ENCODE peak calls at places on chromosomes 2 and 18, in seven cellular contexts. S, H, T, F, Y, P and M are unnamed samples.

GRCh38 chr2:20482711-20483110 is 35.8 kb downstream of the RHOB start:
- DNase-seq in P (no peak), T (no peak), Y (no peak), H (no peak), S (no peak), F (no peak), M (no peak)

GRCh38 chr18:3466051-3466450 is 16.1 kb downstream of the TGIF1 start:
- DNase-seq in F (no peak), H (no peak), T (no peak), Y (no peak), S (no peak), P (no peak), M (peak)

GRCh38 chr2:119792907-119793312 is 33.2 kb downstream of the PTPN4 start:
- DNase-seq in H (no peak), Y (no peak), S (no peak), F (no peak), P (no peak), T (no peak), M (no peak)

GRCh38 chr2:226514895-226515294 is 284.7 kb downstream of the IRS1 start:
- DNase-seq in F (no peak), T (no peak), Y (no peak), H (no peak), P (no peak), S (no peak), M (no peak)

GRCh38 chr2:70212298-70212948 is 21.6 kb upstream of the C2orf42 start:
- DNase-seq in S (no peak), F (no peak), P (no peak), Y (no peak), T (no peak), H (no peak), M (peak)

GRCh38 chr2:231684314-231685223 is 23.8 kb upstream of the PTMA start:
- DNase-seq in P (peak), H (no peak), S (peak), F (no peak), Y (peak), T (no peak), M (no peak)

GRCh38 chr2:210224660-210225460 is at the start of gene ACADL:
- DNase-seq in S (peak), P (peak), Y (peak), F (peak), T (peak), H (peak), M (peak)

GRCh38 chr2:39593439-39594393 is 72.0 kb upstream of the TMEM178A start:
- DNase-seq in F (peak), T (no peak), S (no peak), P (peak), H (peak), Y (no peak), M (peak)

GRCh38 chr18:4125939-4126250 is 329.2 kb downstream of the DLGAP1 start:
- DNase-seq in Y (no peak), F (no peak), S (no peak), H (no peak), T (no peak), P (no peak), M (no peak)

GRCh38 chr18:30781601-30782000 is 260.9 kb downstream of the DSC3 start:
- DNase-seq in H (no peak), P (no peak), Y (no peak), S (no peak), T (no peak), F (no peak), M (no peak)

GRCh38 chr2:94861308-94862152 is 9.7 kb upstream of the TEKT4 start:
- DNase-seq in Y (no peak), P (no peak), F (no peak), T (no peak), S (peak), H (no peak), M (no peak)

DNA sequence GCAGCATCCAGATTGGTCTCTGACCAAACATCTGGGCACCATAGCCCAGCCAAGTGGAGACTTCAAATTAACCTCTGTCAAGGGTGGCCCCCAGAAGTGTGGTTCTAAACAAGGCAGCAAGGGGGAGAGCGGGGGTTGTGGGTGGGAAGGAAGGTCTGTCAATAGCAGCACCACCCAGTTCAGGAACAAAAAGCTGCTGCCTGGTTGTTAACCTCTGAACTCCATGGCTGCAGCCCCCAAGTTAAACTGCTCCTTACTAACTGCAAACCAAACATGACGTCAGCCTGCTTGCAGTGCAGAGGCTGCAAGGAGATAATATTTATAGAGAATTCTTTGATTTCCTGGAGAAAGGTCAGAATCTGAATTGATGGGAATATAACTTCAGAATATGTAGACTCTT is 76.5 kb downstream of the ARL4C start:
- DNase-seq in T (no peak), P (no peak), F (no peak), H (no peak), S (no peak), Y (no peak), M (no peak)
- TF ChIP-seq CTCF in T (no peak), P (no peak), F (no peak), H (no peak), S (no peak), Y (no peak), M (no peak)

DNA sequence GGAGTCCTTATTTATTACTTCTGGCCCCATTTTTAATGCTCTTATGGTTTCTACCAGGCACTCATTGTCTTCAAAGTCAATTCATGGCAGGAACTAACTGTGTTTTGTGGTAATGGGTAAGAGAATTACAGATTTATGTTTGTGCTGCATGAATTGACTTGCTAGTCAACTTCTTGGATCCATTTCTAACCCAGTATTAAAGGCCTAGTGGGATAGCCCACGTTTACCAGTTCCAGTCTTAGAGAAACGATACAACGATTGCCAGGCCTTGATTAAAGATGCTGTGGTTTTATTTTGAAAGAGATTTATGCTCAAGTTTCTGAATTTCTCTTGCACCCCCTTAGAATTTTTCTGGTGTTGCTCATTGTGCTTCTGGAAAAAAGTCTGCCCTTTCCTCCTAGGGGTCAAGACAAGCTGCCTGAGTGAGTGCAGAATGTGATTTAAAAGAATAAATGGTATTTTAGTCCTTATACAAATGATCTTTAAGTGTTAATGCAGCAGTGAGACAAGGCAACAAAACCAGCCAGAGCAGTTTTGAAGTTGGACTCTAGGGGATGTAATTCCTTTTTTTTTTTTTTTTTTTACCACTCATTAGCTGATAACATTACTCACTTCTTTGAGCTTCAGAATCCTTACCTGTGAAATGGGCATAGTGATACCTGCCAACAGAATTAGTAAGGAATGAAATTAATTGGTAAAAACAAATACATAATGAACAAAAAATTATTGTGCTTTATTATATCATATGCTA is 101.5 kb downstream of the ARHGAP15 start:
- DNase-seq in P (no peak), T (no peak), Y (no peak), H (no peak), S (no peak), F (no peak), M (no peak)
- TF ChIP-seq CTCF in P (no peak), T (peak), Y (no peak), H (no peak), S (no peak), F (no peak), M (no peak)

DNA sequence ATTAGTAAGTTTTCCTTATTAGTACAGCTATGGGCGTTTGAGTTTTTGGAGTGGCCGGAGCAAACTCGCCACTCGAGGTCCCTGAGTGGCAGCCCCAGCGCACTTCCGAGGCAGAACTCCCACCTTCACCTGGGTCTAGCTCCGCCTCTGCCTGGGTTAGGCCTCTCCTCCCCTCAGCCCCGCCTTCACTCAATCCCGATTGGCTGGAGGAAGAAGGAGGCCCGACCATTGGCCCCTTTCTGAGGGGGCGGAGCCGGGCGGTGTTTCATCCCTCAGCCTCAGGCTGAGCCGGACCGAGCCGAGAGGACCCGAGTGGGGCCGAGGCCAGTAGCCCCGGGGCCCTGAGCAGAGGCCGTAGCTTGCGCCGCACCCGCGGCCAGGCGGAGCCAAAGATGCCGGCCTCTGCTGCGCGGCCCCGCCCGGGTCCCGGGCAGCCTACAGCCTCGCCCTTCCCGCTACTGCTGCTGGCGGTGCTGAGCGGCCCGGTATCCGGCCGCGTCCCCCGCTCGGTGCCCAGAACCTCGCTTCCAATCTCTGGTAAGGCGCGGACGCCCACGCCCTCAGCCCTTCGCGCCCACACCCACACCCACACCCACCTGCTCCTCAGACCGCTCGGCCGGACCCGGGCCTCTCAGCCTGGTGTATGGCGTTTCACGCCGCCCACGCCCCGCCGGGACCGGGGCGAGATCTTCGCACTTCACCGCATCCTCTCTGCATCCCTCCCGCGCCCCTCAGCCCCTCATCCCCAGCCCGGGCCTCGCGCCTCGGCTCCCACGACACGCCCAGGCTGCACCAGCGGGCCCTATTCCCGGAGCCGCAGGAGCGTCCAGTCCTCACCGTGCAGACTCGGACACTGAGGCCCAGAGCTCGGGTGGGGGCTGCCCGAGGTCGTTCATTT is at the start of gene SEMA4F:
- DNase-seq in H (peak), S (peak), F (peak), T (peak), P (peak), Y (peak), M (peak)
- TF ChIP-seq CTCF in H (no peak), S (no peak), F (no peak), T (no peak), P (no peak), Y (no peak), M (no peak)

GRCh38 chr18:76801567-76802505 is 20.5 kb upstream of the ZNF236 start:
- DNase-seq in Y (peak), F (peak), P (peak), S (peak), H (peak), T (peak), M (peak)
- TF ChIP-seq CTCF in Y (peak), F (peak), P (peak), S (peak), H (peak), T (peak), M (peak)

GRCh38 chr2:222040333-222040732 is 258.5 kb downstream of the PAX3 start:
- DNase-seq in S (no peak), F (no peak), H (no peak), T (no peak), P (no peak), Y (no peak), M (no peak)

GRCh38 chr2:222039821-222040220 is 259.0 kb downstream of the PAX3 start:
- DNase-seq in H (no peak), F (no peak), T (no peak), S (no peak), P (no peak), Y (no peak), M (no peak)

GRCh38 chr2:222037211-222037610 is 261.6 kb downstream of the PAX3 start:
- DNase-seq in Y (no peak), H (no peak), P (no peak), S (no peak), F (no peak), T (no peak), M (no peak)

GRCh38 chr2:222034058-222034457 is 264.7 kb downstream of the PAX3 start:
- DNase-seq in H (peak), Y (no peak), S (no peak), F (no peak), P (no peak), T (no peak), M (no peak)

DNA sequence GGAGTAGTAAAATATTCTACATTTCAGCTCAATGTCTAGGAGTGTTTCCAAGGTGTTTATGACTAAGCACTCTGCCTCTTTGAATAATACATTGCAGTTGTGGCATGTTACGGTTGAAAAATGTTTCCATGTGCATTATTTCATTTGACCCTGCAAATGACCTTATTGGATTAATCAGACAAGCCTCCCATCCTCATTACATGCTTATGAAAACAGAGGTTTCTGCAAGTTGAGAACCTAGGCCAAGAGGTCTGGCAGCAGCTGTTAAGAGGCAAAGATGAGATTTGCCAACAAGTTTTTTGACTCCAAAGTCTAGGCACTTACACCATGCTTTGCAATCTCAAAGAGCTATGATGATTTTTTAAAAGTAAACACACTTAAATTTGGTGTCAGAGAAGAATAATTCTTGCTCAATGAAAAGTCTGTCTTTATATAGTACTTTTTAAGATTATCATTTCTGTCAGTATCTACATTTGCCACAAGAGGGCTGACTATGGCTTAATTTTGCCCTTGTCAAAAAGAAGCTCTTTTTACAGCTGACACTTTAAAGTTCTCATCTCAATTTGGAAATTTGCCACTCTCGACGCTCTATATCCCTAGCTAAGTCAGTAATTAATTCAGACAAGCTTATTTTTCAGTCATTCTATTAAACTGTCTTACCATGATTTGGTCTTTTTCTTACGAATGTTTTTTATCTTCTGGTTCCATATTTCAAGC is 260.6 kb downstream of the PAX3 start:
- DNase-seq in T (no peak), F (no peak), P (no peak), Y (no peak), H (no peak), S (no peak), M (peak)
- TF ChIP-seq CTCF in T (peak), F (peak), P (peak), Y (peak), H (no peak), S (peak), M (peak)